ENCODE peak calls at places on chromosomes 4 and X, in six cellular contexts. One of them, this sample, is unnamed.

GRCh38 chr4:102640669-102641068 is 120.1 kb downstream of the MANBA start:
- DNase-seq in GDM1: no peak
- DNase-seq in stimulated activated naive CD8-positive, alpha-beta T cell treated with anti-CD3 and anti-CD28 coated beads, Interleukin-15, Interleukin-2, amounts not matched to agents 100 U/mL and 50 U/mL, for 24 hours: no peak
- DNase-seq in C1 segment of cervical spinal cord: no peak
- DNase-seq in activated CD4-positive, alpha-beta T cell treated with anti-CD3 and anti-CD28 coated beads, Interleukin-2, amount 10 ng/mL, durations not matched to agents 7 days and 5 days: no peak
- DNase-seq in aorta: no peak
- DNase-seq in this sample: no peak

GRCh38 chr4:89439533-89439932 is 131.9 kb upstream of the GPRIN3 start:
- DNase-seq in C1 segment of cervical spinal cord: no peak
- DNase-seq in aorta: no peak
- DNase-seq in activated CD4-positive, alpha-beta T cell treated with anti-CD3 and anti-CD28 coated beads, Interleukin-2, amount 10 ng/mL, durations not matched to agents 7 days and 5 days: no peak
- DNase-seq in GDM1: no peak
- DNase-seq in stimulated activated naive CD8-positive, alpha-beta T cell treated with anti-CD3 and anti-CD28 coated beads, Interleukin-15, Interleukin-2, amounts not matched to agents 100 U/mL and 50 U/mL, for 24 hours: no peak
- DNase-seq in this sample: no peak

GRCh38 chr4:6969826-6970800 is 60.5 kb downstream of the TBC1D14 start:
- DNase-seq in C1 segment of cervical spinal cord: no peak
- DNase-seq in GDM1: no peak
- DNase-seq in activated CD4-positive, alpha-beta T cell treated with anti-CD3 and anti-CD28 coated beads, Interleukin-2, amount 10 ng/mL, durations not matched to agents 7 days and 5 days: no peak
- DNase-seq in stimulated activated naive CD8-positive, alpha-beta T cell treated with anti-CD3 and anti-CD28 coated beads, Interleukin-15, Interleukin-2, amounts not matched to agents 100 U/mL and 50 U/mL, for 24 hours: no peak
- DNase-seq in aorta: no peak
- DNase-seq in this sample: no peak

GRCh38 chrX:70042399-70043371 is 7.1 kb downstream of the AWAT2 start:
- DNase-seq in GDM1: no peak
- DNase-seq in aorta: no peak
- DNase-seq in stimulated activated naive CD8-positive, alpha-beta T cell treated with anti-CD3 and anti-CD28 coated beads, Interleukin-15, Interleukin-2, amounts not matched to agents 100 U/mL and 50 U/mL, for 24 hours: no peak
- DNase-seq in activated CD4-positive, alpha-beta T cell treated with anti-CD3 and anti-CD28 coated beads, Interleukin-2, amount 10 ng/mL, durations not matched to agents 7 days and 5 days: no peak
- DNase-seq in C1 segment of cervical spinal cord: no peak
- DNase-seq in this sample: no peak

GRCh38 chr4:162640152-162640551 is 476.4 kb upstream of the FSTL5 start:
- DNase-seq in C1 segment of cervical spinal cord: no peak
- DNase-seq in activated CD4-positive, alpha-beta T cell treated with anti-CD3 and anti-CD28 coated beads, Interleukin-2, amount 10 ng/mL, durations not matched to agents 7 days and 5 days: no peak
- DNase-seq in GDM1: no peak
- DNase-seq in stimulated activated naive CD8-positive, alpha-beta T cell treated with anti-CD3 and anti-CD28 coated beads, Interleukin-15, Interleukin-2, amounts not matched to agents 100 U/mL and 50 U/mL, for 24 hours: no peak
- DNase-seq in aorta: no peak
- DNase-seq in this sample: no peak

GRCh38 chrX:132041016-132041415 is 17.9 kb downstream of the STK26 start:
- DNase-seq in stimulated activated naive CD8-positive, alpha-beta T cell treated with anti-CD3 and anti-CD28 coated beads, Interleukin-15, Interleukin-2, amounts not matched to agents 100 U/mL and 50 U/mL, for 24 hours: no peak
- DNase-seq in aorta: no peak
- DNase-seq in C1 segment of cervical spinal cord: no peak
- DNase-seq in GDM1: no peak
- DNase-seq in activated CD4-positive, alpha-beta T cell treated with anti-CD3 and anti-CD28 coated beads, Interleukin-2, amount 10 ng/mL, durations not matched to agents 7 days and 5 days: no peak
- DNase-seq in this sample: no peak

GRCh38 chr4:119037709-119038463 is 97.7 kb upstream of the MYOZ2 start:
- DNase-seq in C1 segment of cervical spinal cord: no peak
- DNase-seq in activated CD4-positive, alpha-beta T cell treated with anti-CD3 and anti-CD28 coated beads, Interleukin-2, amount 10 ng/mL, durations not matched to agents 7 days and 5 days: no peak
- DNase-seq in GDM1: no peak
- DNase-seq in aorta: no peak
- DNase-seq in stimulated activated naive CD8-positive, alpha-beta T cell treated with anti-CD3 and anti-CD28 coated beads, Interleukin-15, Interleukin-2, amounts not matched to agents 100 U/mL and 50 U/mL, for 24 hours: no peak
- DNase-seq in this sample: no peak

GRCh38 chrX:23732704-23733103 is 10.4 kb downstream of the ACOT9 start:
- DNase-seq in stimulated activated naive CD8-positive, alpha-beta T cell treated with anti-CD3 and anti-CD28 coated beads, Interleukin-15, Interleukin-2, amounts not matched to agents 100 U/mL and 50 U/mL, for 24 hours: no peak
- DNase-seq in aorta: no peak
- DNase-seq in activated CD4-positive, alpha-beta T cell treated with anti-CD3 and anti-CD28 coated beads, Interleukin-2, amount 10 ng/mL, durations not matched to agents 7 days and 5 days: no peak
- DNase-seq in C1 segment of cervical spinal cord: no peak
- DNase-seq in GDM1: no peak
- DNase-seq in this sample: no peak

GRCh38 chrX:155761185-155761584 is 120.0 kb upstream of the VAMP7 start:
- DNase-seq in activated CD4-positive, alpha-beta T cell treated with anti-CD3 and anti-CD28 coated beads, Interleukin-2, amount 10 ng/mL, durations not matched to agents 7 days and 5 days: no peak
- DNase-seq in C1 segment of cervical spinal cord: no peak
- DNase-seq in GDM1: no peak
- DNase-seq in stimulated activated naive CD8-positive, alpha-beta T cell treated with anti-CD3 and anti-CD28 coated beads, Interleukin-15, Interleukin-2, amounts not matched to agents 100 U/mL and 50 U/mL, for 24 hours: no peak
- DNase-seq in aorta: no peak
- DNase-seq in this sample: no peak

GRCh38 chrX:86322913-86323312 is 174.7 kb downstream of the DACH2 start:
- DNase-seq in stimulated activated naive CD8-positive, alpha-beta T cell treated with anti-CD3 and anti-CD28 coated beads, Interleukin-15, Interleukin-2, amounts not matched to agents 100 U/mL and 50 U/mL, for 24 hours: no peak
- DNase-seq in aorta: no peak
- DNase-seq in GDM1: no peak
- DNase-seq in C1 segment of cervical spinal cord: no peak
- DNase-seq in activated CD4-positive, alpha-beta T cell treated with anti-CD3 and anti-CD28 coated beads, Interleukin-2, amount 10 ng/mL, durations not matched to agents 7 days and 5 days: no peak
- DNase-seq in this sample: no peak

GRCh38 chr4:171714791-171715454 is 98.3 kb upstream of the GALNTL6 start:
- DNase-seq in C1 segment of cervical spinal cord: no peak
- DNase-seq in GDM1: no peak
- DNase-seq in activated CD4-positive, alpha-beta T cell treated with anti-CD3 and anti-CD28 coated beads, Interleukin-2, amount 10 ng/mL, durations not matched to agents 7 days and 5 days: no peak
- DNase-seq in aorta: no peak
- DNase-seq in stimulated activated naive CD8-positive, alpha-beta T cell treated with anti-CD3 and anti-CD28 coated beads, Interleukin-15, Interleukin-2, amounts not matched to agents 100 U/mL and 50 U/mL, for 24 hours: no peak
- DNase-seq in this sample: peak; percentile 58

This sample was measured in posterior vena cava.